ENCODE peak calls at places on chromosomes 2 and 18, in six cellular contexts. I, K, C, E, Q and Z are unnamed samples.

GRCh38 chr2:45273412-45274189 is 264.3 kb upstream of the SIX2 start:
- DNase-seq in I (no peak), K (peak), C (no peak), E (no peak), Q (no peak), Z (no peak)

GRCh38 chr18:68713791-68714190 is 1.1 kb downstream of the TMX3 start:
- DNase-seq in I (no peak), K (no peak), C (no peak), E (no peak), Q (no peak), Z (no peak)

GRCh38 chr2:63488118-63488713 is 100.1 kb downstream of the WDPCP start:
- DNase-seq in I (no peak), K (no peak), C (peak), E (no peak), Q (peak), Z (peak)

GRCh38 chr2:65227035-65227470 is 578 bp upstream of the ACTR2 start:
- DNase-seq in I (no peak), K (no peak), C (no peak), E (no peak), Q (peak), Z (no peak)

GRCh38 chr2:188452084-188452483 is 160.4 kb downstream of the GULP1 start:
- DNase-seq in I (no peak), K (no peak), C (no peak), E (no peak), Q (no peak), Z (no peak)

GRCh38 chr2:213015387-213016165 is 135.8 kb downstream of the IKZF2 start:
- DNase-seq in I (no peak), K (no peak), C (no peak), E (no peak), Q (no peak), Z (no peak)

GRCh38 chr18:67133669-67134068 is 382.9 kb downstream of the DSEL start:
- DNase-seq in I (no peak), K (no peak), C (no peak), E (no peak), Q (no peak), Z (no peak)

GRCh38 chr2:147045113-147045512 is 799.7 kb upstream of the ACVR2A start:
- DNase-seq in I (no peak), K (no peak), C (peak), E (peak), Q (peak), Z (no peak)

GRCh38 chr18:78771496-78772368 is 207.9 kb upstream of the SALL3 start:
- DNase-seq in I (no peak), K (no peak), C (no peak), E (no peak), Q (no peak), Z (peak)

GRCh38 chr18:72674710-72675109 is 130.6 kb upstream of the CBLN2 start:
- DNase-seq in I (no peak), K (no peak), C (no peak), E (no peak), Q (no peak), Z (no peak)

GRCh38 chr2:96883306-96883705 is 13.4 kb upstream of the SEMA4C start:
- DNase-seq in I (no peak), K (no peak), C (no peak), E (no peak), Q (no peak), Z (no peak)

GRCh38 chr2:197108758-197109157 is 182.3 kb upstream of the PGAP1 start:
- DNase-seq in I (peak), K (peak), C (no peak), E (peak), Q (peak), Z (peak)

GRCh38 chr2:118865106-118865505 is 17.7 kb upstream of the EN1 start:
- DNase-seq in I (no peak), K (no peak), C (peak), E (no peak), Q (peak), Z (no peak)

GRCh38 chr2:17933251-17933650 is 54.8 kb downstream of the KCNS3 start:
- DNase-seq in I (no peak), K (no peak), C (no peak), E (no peak), Q (no peak), Z (no peak)

DNA sequence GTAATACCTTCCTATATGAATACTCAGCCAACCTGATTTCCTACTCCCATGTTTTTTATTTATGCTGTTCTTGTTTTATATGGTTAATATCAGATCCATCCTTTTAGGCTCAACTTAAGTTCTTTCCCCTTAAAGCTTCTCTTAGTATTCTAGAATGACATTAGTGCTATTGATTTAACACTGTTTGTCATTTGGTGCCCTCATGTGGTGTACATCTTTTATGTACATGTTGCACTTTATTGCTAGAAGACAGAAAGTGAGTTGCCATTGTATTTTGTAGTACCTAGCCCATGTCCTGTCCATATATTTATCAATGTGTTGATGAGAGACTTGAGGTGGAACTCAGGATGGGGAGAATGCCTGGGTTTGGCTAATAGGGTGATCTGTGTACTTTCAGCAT is 2.5 kb downstream of the HTRA2 start:
- DNase-seq in I (no peak), K (no peak), C (no peak), E (no peak), Q (peak), Z (no peak)
- TF ChIP-seq CTCF in I (peak), K (peak), C (peak), E (no peak), Q (peak), Z (no peak)

GRCh38 chr2:130336877-130337734 is 5.6 kb upstream of the IMP4 start:
- DNase-seq in I (peak), K (peak), C (peak), E (peak), Q (peak), Z (peak)
- TF ChIP-seq POLR2A in I (no peak), K (peak), C (peak), E (no peak), Q (peak), Z (no peak)

GRCh38 chr2:66575625-66576371 is 140.9 kb downstream of the MEIS1 start:
- DNase-seq in I (peak), K (no peak), C (no peak), E (peak), Q (no peak), Z (peak)

GRCh38 chr2:66573412-66573811 is 138.5 kb downstream of the MEIS1 start:
- DNase-seq in I (no peak), K (no peak), C (no peak), E (no peak), Q (no peak), Z (no peak)

GRCh38 chr2:66573866-66574265 is 138.9 kb downstream of the MEIS1 start:
- DNase-seq in I (no peak), K (no peak), C (no peak), E (peak), Q (no peak), Z (no peak)

GRCh38 chr2:66576381-66577330 is 141.7 kb downstream of the MEIS1 start:
- DNase-seq in I (peak), K (peak), C (no peak), E (peak), Q (peak), Z (no peak)

DNA sequence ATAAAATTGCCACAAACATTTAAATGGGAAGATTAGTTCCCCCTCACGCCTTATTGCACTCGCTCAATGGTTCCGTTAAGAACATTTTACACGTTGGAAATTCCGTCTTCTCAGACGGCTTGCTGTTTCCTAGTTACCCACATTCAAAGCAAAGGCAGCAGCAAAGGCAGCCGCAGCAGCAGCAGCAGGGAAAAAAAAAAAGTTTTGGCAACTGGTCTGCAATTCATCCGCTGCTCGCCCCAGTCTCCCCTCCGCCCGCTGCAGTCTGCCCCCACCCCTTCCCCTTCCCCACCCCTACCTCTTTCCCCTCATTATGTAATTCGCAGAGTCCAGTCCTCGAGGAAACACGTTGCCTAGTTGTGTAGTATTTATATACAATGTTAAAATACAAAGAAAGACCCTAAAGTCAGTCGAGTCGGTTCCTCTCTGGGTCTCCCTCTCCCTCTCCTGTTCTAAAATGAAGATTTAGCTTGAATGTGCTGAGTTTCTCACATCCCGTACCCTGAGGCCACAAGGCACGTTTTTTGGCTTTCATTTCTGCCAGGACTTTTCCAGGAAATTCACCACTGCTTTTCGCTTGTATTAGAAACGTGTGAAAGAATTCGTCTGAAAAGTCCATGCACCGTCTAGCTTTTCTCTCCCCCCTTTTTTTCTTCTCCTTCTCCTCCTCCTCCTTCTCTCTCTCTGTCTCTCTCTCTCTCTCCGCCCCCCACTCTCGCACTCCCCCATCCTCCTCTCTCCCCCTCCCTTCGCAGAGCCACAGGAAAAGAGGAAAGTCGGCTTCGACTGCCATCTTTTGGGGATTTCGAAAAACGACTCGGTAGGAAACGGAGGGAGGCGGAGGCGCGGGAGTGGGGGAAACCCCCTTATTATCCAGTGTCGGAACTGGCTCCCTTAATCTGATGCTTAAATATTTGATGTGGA is 140.0 kb downstream of the MEIS1 start:
- DNase-seq in I (peak), K (peak), C (no peak), E (peak), Q (peak), Z (no peak)
- TF ChIP-seq CTCF in I (peak), K (peak), C (no peak), E (peak), Q (peak), Z (no peak)

GRCh38 chr2:38376683-38377500 is at the start of gene ATL2:
- DNase-seq in I (peak), K (peak), C (peak), E (peak), Q (peak), Z (peak)
- TF ChIP-seq POLR2A in I (peak), K (peak), C (peak), E (peak), Q (peak), Z (peak)

GRCh38 chr18:62324917-62325805 is at the start of gene TNFRSF11A:
- DNase-seq in I (no peak), K (peak), C (no peak), E (no peak), Q (peak), Z (no peak)
- TF ChIP-seq CTCF in I (peak), K (peak), C (peak), E (no peak), Q (peak), Z (no peak)

DNA sequence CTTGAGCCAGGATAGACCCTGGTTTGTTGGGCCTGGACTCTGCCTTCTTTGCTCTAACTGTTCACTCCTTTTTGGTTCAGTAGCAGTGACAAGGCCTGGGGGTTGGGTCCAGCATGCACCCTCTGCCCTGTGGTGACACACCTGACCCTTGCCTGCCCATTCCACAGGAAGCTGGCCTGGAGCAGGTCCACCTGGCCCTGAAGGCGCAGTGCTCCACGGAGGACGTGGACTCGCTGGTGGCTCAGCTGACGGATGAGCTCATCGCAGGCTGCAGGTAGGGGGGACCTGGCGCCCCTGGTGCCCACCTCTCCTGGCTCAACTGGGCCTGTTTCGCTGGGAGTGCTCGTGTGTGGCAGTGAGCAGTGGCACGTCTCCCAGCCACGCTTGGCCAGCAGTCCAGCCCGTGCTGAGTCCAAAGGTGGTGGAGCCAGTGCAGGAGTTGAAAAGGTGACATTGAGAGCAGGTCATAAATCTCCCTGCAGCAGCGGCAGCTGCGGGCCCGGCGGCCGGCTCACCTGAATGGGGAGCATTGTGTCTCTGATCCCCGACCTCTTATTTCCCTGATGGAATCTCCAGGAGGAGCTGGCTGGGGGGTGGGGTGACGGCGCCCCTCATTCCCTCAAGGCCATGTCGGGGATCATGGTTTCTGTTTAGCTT is 102.6 kb downstream of the DYSF start:
- DNase-seq in I (no peak), K (no peak), C (no peak), E (no peak), Q (no peak), Z (no peak)
- TF ChIP-seq POLR2A in I (no peak), K (no peak), C (no peak), E (no peak), Q (no peak), Z (no peak)